ENCODE peak calls at places on chromosomes 7 and 10, in seven cellular contexts. K is retinal pigment epithelial cell; L is PC-9; F is AG09319; O is Right ventricle myocardium superior; M is activated naive CD4-positive, alpha-beta T cell treated with anti-CD3 and anti-CD28 coated beads, Interleukin-2, amount 50 U/mL, for 72 hours; A is iris pigment epithelial cell. W is an unnamed sample.

GRCh38 chr7:47683485-47683898 is 101.6 kb upstream of the TNS3 start:
- DNase-seq in K (no peak), L (no peak), F (no peak), O (no peak), M (no peak), A (no peak), W (no peak)

GRCh38 chr10:124459395-124459794 is 2.2 kb upstream of the LHPP start:
- DNase-seq in K (no peak), L (peak), F (no peak), O (no peak), M (no peak), A (no peak), W (no peak)

GRCh38 chr7:45203947-45204445 is 46.4 kb downstream of the RAMP3 start:
- DNase-seq in K (no peak), L (no peak), F (peak), O (no peak), M (peak), A (peak), W (peak)

GRCh38 chr7:51067757-51068156 is 248.9 kb downstream of the COBL start:
- DNase-seq in K (peak), L (peak), F (peak), O (peak), M (peak), A (peak), W (peak)

GRCh38 chr7:23468721-23469149 is 1.6 kb downstream of the IGF2BP3 start:
- DNase-seq in K (no peak), L (no peak), F (no peak), O (no peak), M (peak), A (peak), W (peak)

GRCh38 chr10:129952771-129953489 is 11.1 kb downstream of the EBF3 start:
- DNase-seq in K (no peak), L (no peak), F (no peak), O (peak), M (no peak), A (no peak), W (no peak)

GRCh38 chr7:106464169-106464568 is 179.4 kb upstream of the NAMPT start:
- DNase-seq in K (no peak), L (no peak), F (no peak), O (no peak), M (no peak), A (no peak), W (no peak)

GRCh38 chr10:33952692-33953360 is 618.4 kb upstream of the NRP1 start:
- DNase-seq in K (no peak), L (peak), F (no peak), O (no peak), M (no peak), A (peak), W (peak)

GRCh38 chr7:46206474-46207060 is 285.5 kb upstream of the IGFBP3 start:
- DNase-seq in K (no peak), L (peak), F (no peak), O (no peak), M (no peak), A (no peak), W (no peak)

GRCh38 chr7:7428806-7429205 is 106.9 kb downstream of the COL28A1 start:
- DNase-seq in K (no peak), L (no peak), F (peak), O (no peak), M (no peak), A (peak), W (peak)

GRCh38 chr7:72182036-72182435 is 230.1 kb downstream of the CALN1 start:
- DNase-seq in K (no peak), L (no peak), F (no peak), O (no peak), M (no peak), A (no peak), W (no peak)

GRCh38 chr10:6980353-6980752 is 400.3 kb upstream of the PRKCQ start:
- DNase-seq in K (no peak), L (no peak), F (no peak), O (no peak), M (no peak), A (no peak), W (no peak)

GRCh38 chr10:90193240-90193985 is 492.0 kb downstream of the KIF20B start:
- DNase-seq in K (no peak), L (no peak), F (no peak), O (no peak), M (no peak), A (peak), W (peak)

GRCh38 chr7:45033931-45034290 is 33.9 kb downstream of the CCM2 start:
- DNase-seq in K (no peak), L (no peak), F (no peak), O (peak), M (no peak), A (no peak), W (no peak)

GRCh38 chr7:109844362-109844761 is 1246.6 kb upstream of the LRRN3 start:
- DNase-seq in K (peak), L (no peak), F (no peak), O (no peak), M (no peak), A (peak), W (peak)

GRCh38 chr7:105678811-105679495 is 97.7 kb upstream of the EFCAB10 start:
- DNase-seq in K (no peak), L (no peak), F (peak), O (peak), M (peak), A (peak), W (no peak)

GRCh38 chr7:125675628-125676027 is 746.0 kb upstream of the POT1 start:
- DNase-seq in K (no peak), L (no peak), F (no peak), O (no peak), M (no peak), A (no peak), W (no peak)

GRCh38 chr7:107046511-107047259 is 2.2 kb downstream of the PRKAR2B start:
- DNase-seq in K (no peak), L (peak), F (no peak), O (no peak), M (no peak), A (no peak), W (no peak)

GRCh38 chr7:40733578-40733977 is 598.8 kb downstream of the SUGCT start:
- DNase-seq in K (no peak), L (peak), F (no peak), O (no peak), M (no peak), A (no peak), W (no peak)

GRCh38 chr7:63040336-63040735 is 958.3 kb upstream of the ZNF722 start:
- DNase-seq in K (no peak), L (no peak), F (no peak), O (no peak), M (no peak), A (no peak), W (no peak)

GRCh38 chr7:91034459-91035368 is 229.5 kb upstream of the FZD1 start:
- DNase-seq in K (no peak), L (no peak), F (peak), O (no peak), M (peak), A (peak), W (peak)

GRCh38 chr7:37346761-37347160 is 101.9 kb downstream of the ELMO1 start:
- DNase-seq in K (no peak), L (no peak), F (no peak), O (no peak), M (no peak), A (no peak), W (no peak)

GRCh38 chr7:43648725-43649406 is 66.0 kb downstream of the STK17A start:
- DNase-seq in K (no peak), L (peak), F (peak), O (no peak), M (peak), A (peak), W (peak)

GRCh38 chr10:132652446-132652845 is 114.9 kb downstream of the INPP5A start:
- DNase-seq in K (no peak), L (no peak), F (no peak), O (no peak), M (no peak), A (no peak), W (no peak)

GRCh38 chr7:95421847-95422444 is 12.9 kb downstream of the PON2 start:
- DNase-seq in K (no peak), L (no peak), F (no peak), O (no peak), M (no peak), A (peak), W (no peak)

GRCh38 chr7:17299477-17299991 is 1.1 kb downstream of the AHR start:
- DNase-seq in K (no peak), L (no peak), F (no peak), O (no peak), M (peak), A (peak), W (peak)

GRCh38 chr10:69348824-69349541 is 67.7 kb downstream of the TACR2 start:
- DNase-seq in K (peak), L (peak), F (peak), O (peak), M (no peak), A (peak), W (peak)

GRCh38 chr10:29648114-29648982 is 13.6 kb upstream of the SVIL start:
- DNase-seq in K (no peak), L (no peak), F (no peak), O (no peak), M (peak), A (no peak), W (peak)

GRCh38 chr7:81604075-81604807 is 165.6 kb downstream of the HGF start:
- DNase-seq in K (no peak), L (no peak), F (no peak), O (no peak), M (no peak), A (peak), W (peak)

GRCh38 chr10:78471723-78472541 is 438.3 kb downstream of the RPS24 start:
- DNase-seq in K (no peak), L (no peak), F (no peak), O (no peak), M (no peak), A (no peak), W (no peak)

GRCh38 chr7:157990878-157991250 is 596.8 kb downstream of the PTPRN2 start:
- DNase-seq in K (no peak), L (no peak), F (no peak), O (no peak), M (no peak), A (no peak), W (no peak)

GRCh38 chr7:80856769-80857168 is 62.1 kb downstream of the SEMA3C start:
- DNase-seq in K (no peak), L (no peak), F (no peak), O (no peak), M (no peak), A (no peak), W (no peak)

GRCh38 chr10:43871004-43871439 is 222.3 kb upstream of the ZNF32 start:
- DNase-seq in K (no peak), L (no peak), F (no peak), O (peak), M (no peak), A (no peak), W (no peak)

GRCh38 chr7:146090023-146090645 is 26.5 kb upstream of the CNTNAP2 start:
- DNase-seq in K (peak), L (peak), F (no peak), O (no peak), M (no peak), A (peak), W (peak)

GRCh38 chr10:59865101-59865500 is 41.3 kb downstream of the CCDC6 start:
- DNase-seq in K (no peak), L (peak), F (no peak), O (no peak), M (no peak), A (peak), W (peak)

W was measured in ELR.